ENCODE peak calls at places on chromosomes 4 and X, in four cellular contexts. One of them, this sample, is unnamed.

GRCh38 chr4:186592961-186593586 is 37.7 kb upstream of the MTNR1A start:
- DNase-seq in GM23338: no peak
- DNase-seq in ovary: no peak
- DNase-seq in epithelial cell of esophagus: no peak
- DNase-seq in this sample: no peak

GRCh38 chr4:142307857-142308256 is 538.2 kb downstream of the INPP4B start:
- DNase-seq in GM23338: no peak
- DNase-seq in ovary: no peak
- DNase-seq in epithelial cell of esophagus: no peak
- DNase-seq in this sample: no peak

GRCh38 chr4:185424905-185425599 is 712 bp downstream of the UFSP2 start:
- DNase-seq in GM23338: no peak
- DNase-seq in ovary: peak
- DNase-seq in epithelial cell of esophagus: no peak
- DNase-seq in this sample: no peak

GRCh38 chrX:530726-531610 is 99.6 kb upstream of the SHOX start:
- DNase-seq in GM23338: peak
- DNase-seq in ovary: no peak
- DNase-seq in epithelial cell of esophagus: no peak
- DNase-seq in this sample: no peak

GRCh38 chrX:146831994-146832393 is 17.4 kb upstream of the CXorf51A start:
- DNase-seq in GM23338: no peak
- DNase-seq in ovary: peak
- DNase-seq in epithelial cell of esophagus: no peak
- DNase-seq in this sample: no peak

GRCh38 chrX:68415289-68415688 is 18.0 kb downstream of the OPHN1 start:
- DNase-seq in GM23338: no peak
- DNase-seq in ovary: no peak
- DNase-seq in epithelial cell of esophagus: no peak
- DNase-seq in this sample: peak

GRCh38 chr4:169253904-169254303 is 16.9 kb downstream of the SH3RF1 start:
- DNase-seq in GM23338: no peak
- DNase-seq in ovary: no peak
- DNase-seq in epithelial cell of esophagus: peak
- DNase-seq in this sample: peak

GRCh38 chr4:172042714-172043114 is 229.5 kb downstream of the GALNTL6 start:
- DNase-seq in GM23338: no peak
- DNase-seq in ovary: no peak
- DNase-seq in epithelial cell of esophagus: peak
- DNase-seq in this sample: no peak

GRCh38 chr4:74437866-74438265 is 7.1 kb upstream of the AREG start:
- DNase-seq in GM23338: no peak
- DNase-seq in ovary: no peak
- DNase-seq in epithelial cell of esophagus: no peak
- DNase-seq in this sample: no peak

GRCh38 chr4:7252051-7252450 is 59.7 kb downstream of the SORCS2 start:
- DNase-seq in GM23338: no peak
- DNase-seq in ovary: no peak
- DNase-seq in epithelial cell of esophagus: no peak
- DNase-seq in this sample: no peak

GRCh38 chr4:128573781-128574508 is 235.6 kb upstream of the JADE1 start:
- DNase-seq in GM23338: peak
- DNase-seq in ovary: no peak
- DNase-seq in epithelial cell of esophagus: peak
- DNase-seq in this sample: peak

GRCh38 chr4:68283714-68284113 is 38.2 kb upstream of the TMPRSS11B start:
- DNase-seq in GM23338: no peak
- DNase-seq in ovary: no peak
- DNase-seq in epithelial cell of esophagus: peak
- DNase-seq in this sample: no peak

GRCh38 chr4:15149234-15149841 is 147.1 kb downstream of the CPEB2 start:
- DNase-seq in GM23338: no peak
- DNase-seq in ovary: no peak
- DNase-seq in epithelial cell of esophagus: no peak
- DNase-seq in this sample: no peak

GRCh38 chrX:24242649-24243556 is 71.0 kb downstream of the SUPT20HL2 start:
- DNase-seq in GM23338: no peak
- DNase-seq in ovary: peak
- DNase-seq in epithelial cell of esophagus: no peak
- DNase-seq in this sample: peak

GRCh38 chr4:23320881-23321612 is 568.8 kb downstream of the PPARGC1A start:
- DNase-seq in GM23338: no peak
- DNase-seq in ovary: no peak
- DNase-seq in epithelial cell of esophagus: no peak
- DNase-seq in this sample: no peak

GRCh38 chr4:87055340-87055739 is 120.5 kb downstream of the AFF1 start:
- DNase-seq in GM23338: no peak
- DNase-seq in ovary: no peak
- DNase-seq in epithelial cell of esophagus: no peak
- DNase-seq in this sample: no peak

GRCh38 chr4:177902386-177902785 is 460.1 kb upstream of the AGA start:
- DNase-seq in GM23338: no peak
- DNase-seq in ovary: no peak
- DNase-seq in epithelial cell of esophagus: no peak
- DNase-seq in this sample: no peak

GRCh38 chr4:177901786-177902185 is 459.5 kb upstream of the AGA start:
- DNase-seq in GM23338: no peak
- DNase-seq in ovary: no peak
- DNase-seq in epithelial cell of esophagus: no peak
- DNase-seq in this sample: no peak
- H3K4me3 ChIP-seq in GM23338: no peak
- H3K4me3 ChIP-seq in ovary: no peak
- H3K4me3 ChIP-seq in epithelial cell of esophagus: no peak
- H3K4me3 ChIP-seq in this sample: no peak

GRCh38 chr4:138562544-138562961 is 320.4 kb upstream of the SLC7A11 start:
- DNase-seq in GM23338: no peak
- DNase-seq in ovary: no peak
- DNase-seq in epithelial cell of esophagus: peak
- DNase-seq in this sample: peak

GRCh38 chr4:138561906-138562305 is 319.8 kb upstream of the SLC7A11 start:
- DNase-seq in GM23338: no peak
- DNase-seq in ovary: no peak
- DNase-seq in epithelial cell of esophagus: no peak
- DNase-seq in this sample: no peak

GRCh38 chr4:138558886-138559285 is 316.7 kb upstream of the SLC7A11 start:
- DNase-seq in GM23338: no peak
- DNase-seq in ovary: no peak
- DNase-seq in epithelial cell of esophagus: no peak
- DNase-seq in this sample: no peak

GRCh38 chr4:138560448-138560847 is 318.3 kb upstream of the SLC7A11 start:
- DNase-seq in GM23338: peak
- DNase-seq in ovary: no peak
- DNase-seq in epithelial cell of esophagus: no peak
- DNase-seq in this sample: no peak

GRCh38 chr4:138561276-138561880 is 319.2 kb upstream of the SLC7A11 start:
- DNase-seq in GM23338: no peak
- DNase-seq in ovary: no peak
- DNase-seq in epithelial cell of esophagus: no peak
- DNase-seq in this sample: no peak
- H3K4me3 ChIP-seq in GM23338: no peak
- H3K4me3 ChIP-seq in ovary: no peak
- H3K4me3 ChIP-seq in epithelial cell of esophagus: no peak
- H3K4me3 ChIP-seq in this sample: no peak

GRCh38 chrX:136325377-136325776 is 24.6 kb downstream of the ADGRG4 start:
- DNase-seq in GM23338: no peak
- DNase-seq in ovary: no peak
- DNase-seq in epithelial cell of esophagus: no peak
- DNase-seq in this sample: no peak

GRCh38 chrX:136318895-136319597 is 18.3 kb downstream of the ADGRG4 start:
- DNase-seq in GM23338: no peak
- DNase-seq in ovary: no peak
- DNase-seq in epithelial cell of esophagus: no peak
- DNase-seq in this sample: no peak

GRCh38 chrX:136318166-136318565 is 17.4 kb downstream of the ADGRG4 start:
- DNase-seq in GM23338: no peak
- DNase-seq in ovary: no peak
- DNase-seq in epithelial cell of esophagus: no peak
- DNase-seq in this sample: no peak

GRCh38 chrX:136321532-136321931 is 20.8 kb downstream of the ADGRG4 start:
- DNase-seq in GM23338: no peak
- DNase-seq in ovary: no peak
- DNase-seq in epithelial cell of esophagus: peak
- DNase-seq in this sample: no peak

GRCh38 chrX:136319600-136319999 is 18.8 kb downstream of the ADGRG4 start:
- DNase-seq in GM23338: no peak
- DNase-seq in ovary: no peak
- DNase-seq in epithelial cell of esophagus: no peak
- DNase-seq in this sample: no peak
- H3K4me3 ChIP-seq in GM23338: no peak
- H3K4me3 ChIP-seq in ovary: no peak
- H3K4me3 ChIP-seq in epithelial cell of esophagus: no peak
- H3K4me3 ChIP-seq in this sample: no peak

GRCh38 chr4:184387351-184387750 is 87.0 kb downstream of the IRF2 start:
- DNase-seq in GM23338: peak
- DNase-seq in ovary: no peak
- DNase-seq in epithelial cell of esophagus: no peak
- DNase-seq in this sample: no peak

GRCh38 chr4:184388106-184388505 is 86.2 kb downstream of the IRF2 start:
- DNase-seq in GM23338: no peak
- DNase-seq in ovary: no peak
- DNase-seq in epithelial cell of esophagus: no peak
- DNase-seq in this sample: no peak

GRCh38 chr4:184392321-184392720 is 82.0 kb downstream of the IRF2 start:
- DNase-seq in GM23338: no peak
- DNase-seq in ovary: no peak
- DNase-seq in epithelial cell of esophagus: no peak
- DNase-seq in this sample: no peak

GRCh38 chr4:184392748-184393334 is 81.5 kb downstream of the IRF2 start:
- DNase-seq in GM23338: no peak
- DNase-seq in ovary: no peak
- DNase-seq in epithelial cell of esophagus: no peak
- DNase-seq in this sample: no peak

DNA sequence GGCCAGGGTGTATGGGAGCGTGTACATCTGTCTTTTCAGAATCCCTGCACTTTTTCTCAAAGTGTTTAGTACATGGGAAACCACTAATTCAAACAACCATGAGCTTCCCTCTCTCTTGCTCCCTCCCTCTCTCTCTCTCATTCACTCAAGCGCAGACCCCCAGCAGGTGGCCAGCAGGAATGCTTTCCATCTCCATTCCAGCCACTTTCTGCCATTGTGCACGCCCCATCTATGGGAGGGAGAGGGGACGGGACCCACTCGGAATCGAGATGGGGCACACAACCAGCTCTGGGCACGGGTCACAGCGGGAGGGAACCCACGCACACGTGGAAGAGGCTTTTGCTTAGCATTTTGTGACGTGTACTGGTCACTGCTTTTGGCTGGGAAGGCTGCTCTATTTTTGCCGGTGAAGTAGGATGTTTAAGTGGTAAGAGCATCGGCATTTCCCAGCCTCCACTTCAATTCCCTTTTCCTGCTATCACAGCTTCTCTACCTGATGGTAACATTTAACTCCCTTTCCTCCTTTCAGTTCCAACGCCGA is 84.3 kb downstream of the IRF2 start:
- DNase-seq in GM23338: peak
- DNase-seq in ovary: no peak
- DNase-seq in epithelial cell of esophagus: no peak
- DNase-seq in this sample: no peak
- H3K4me3 ChIP-seq in GM23338: peak
- H3K4me3 ChIP-seq in ovary: no peak
- H3K4me3 ChIP-seq in epithelial cell of esophagus: no peak
- H3K4me3 ChIP-seq in this sample: no peak

GRCh38 chr4:71232846-71233245 is 106.0 kb upstream of the SLC4A4 start:
- DNase-seq in GM23338: no peak
- DNase-seq in ovary: no peak
- DNase-seq in epithelial cell of esophagus: no peak
- DNase-seq in this sample: no peak
- H3K4me3 ChIP-seq in GM23338: no peak
- H3K4me3 ChIP-seq in ovary: no peak
- H3K4me3 ChIP-seq in epithelial cell of esophagus: no peak
- H3K4me3 ChIP-seq in this sample: no peak

DNA sequence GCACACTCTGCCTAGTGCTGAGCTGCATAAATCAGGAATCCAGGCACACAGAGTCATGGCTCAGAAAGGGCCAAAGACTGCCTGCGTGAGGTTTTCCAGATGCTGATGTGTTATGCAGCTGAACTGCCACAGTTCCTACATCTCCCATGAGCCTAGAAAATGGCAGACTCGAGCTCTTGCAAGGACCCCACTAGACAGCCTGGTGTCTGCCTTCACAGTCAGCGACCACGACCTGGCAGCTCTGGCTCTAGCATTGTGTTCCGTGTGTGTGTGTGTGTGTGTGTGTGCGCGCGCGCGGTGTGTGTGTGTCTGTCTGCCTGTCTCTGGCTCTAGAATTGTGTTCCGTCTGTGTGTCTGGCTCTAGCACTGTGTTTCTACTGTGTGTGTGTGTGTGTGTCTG is 203.6 kb upstream of the AGTR2 start:
- DNase-seq in GM23338: no peak
- DNase-seq in ovary: no peak
- DNase-seq in epithelial cell of esophagus: no peak
- DNase-seq in this sample: no peak
- H3K4me3 ChIP-seq in GM23338: peak
- H3K4me3 ChIP-seq in ovary: no peak
- H3K4me3 ChIP-seq in epithelial cell of esophagus: peak
- H3K4me3 ChIP-seq in this sample: no peak

GRCh38 chrX:17859609-17860178 is 1.4 kb downstream of the RAI2 start:
- DNase-seq in GM23338: peak
- DNase-seq in ovary: peak
- DNase-seq in epithelial cell of esophagus: no peak
- DNase-seq in this sample: no peak

GRCh38 chrX:17860811-17861495 is at the start of gene RAI2:
- DNase-seq in GM23338: peak
- DNase-seq in ovary: peak
- DNase-seq in epithelial cell of esophagus: no peak
- DNase-seq in this sample: no peak

GRCh38 chrX:17854521-17854920 is 6.6 kb downstream of the RAI2 start:
- DNase-seq in GM23338: no peak
- DNase-seq in ovary: no peak
- DNase-seq in epithelial cell of esophagus: no peak
- DNase-seq in this sample: no peak

GRCh38 chrX:17861496-17862011 is 456 bp upstream of the RAI2 start:
- DNase-seq in GM23338: peak
- DNase-seq in ovary: no peak
- DNase-seq in epithelial cell of esophagus: no peak
- DNase-seq in this sample: no peak

GRCh38 chrX:17860179-17860780 is 818 bp downstream of the RAI2 start:
- DNase-seq in GM23338: peak
- DNase-seq in ovary: peak
- DNase-seq in epithelial cell of esophagus: no peak
- DNase-seq in this sample: no peak
- H3K4me3 ChIP-seq in GM23338: peak
- H3K4me3 ChIP-seq in ovary: peak
- H3K4me3 ChIP-seq in epithelial cell of esophagus: no peak
- H3K4me3 ChIP-seq in this sample: peak

This sample was measured in brain microvascular endothelial cell.